ENCODE peak calls at places on chromosomes 4 and X, in five cellular contexts. Q, N, D, F and Y are unnamed samples.

GRCh38 chrX:109782994-109783711 is 50.1 kb upstream of the ACSL4 start:
- DNase-seq in Q (no peak), N (no peak), D (no peak), F (peak; percentile 20), Y (no peak)

GRCh38 chr4:161987611-161988010 is 176.2 kb downstream of the FSTL5 start:
- DNase-seq in Q (no peak), N (no peak), D (no peak), F (no peak), Y (no peak)

GRCh38 chrX:152640039-152640818 is 2.5 kb downstream of the GABRQ start:
- DNase-seq in Q (peak; percentile 40), N (no peak), D (no peak), F (no peak), Y (no peak)

GRCh38 chr4:107951551-107951950 is 20.2 kb downstream of the CYP2U1 start:
- DNase-seq in Q (peak; percentile 5), N (no peak), D (no peak), F (peak; percentile 78), Y (no peak)

GRCh38 chr4:87575408-87575807 is 32.9 kb upstream of the DSPP start:
- DNase-seq in Q (no peak), N (no peak), D (no peak), F (no peak), Y (no peak)

GRCh38 chr4:13907255-13907751 is 279.8 kb upstream of the BOD1L1 start:
- DNase-seq in Q (peak; percentile 91), N (no peak), D (no peak), F (peak; percentile 98), Y (no peak)

GRCh38 chr4:95155759-95156451 is 392.9 kb downstream of the UNC5C start:
- DNase-seq in Q (peak; percentile 54), N (no peak), D (no peak), F (peak; percentile 74), Y (no peak)

GRCh38 chr4:87069037-87069742 is 134.4 kb downstream of the AFF1 start:
- DNase-seq in Q (no peak), N (no peak), D (no peak), F (no peak), Y (no peak)

GRCh38 chrX:129823115-129823514 is 20.6 kb downstream of the ZDHHC9 start:
- DNase-seq in Q (peak; percentile 61), N (peak; percentile 14), D (peak; percentile 25), F (peak; percentile 66), Y (no peak)

GRCh38 chr4:150828159-150828558 is 186.9 kb downstream of the LRBA start:
- DNase-seq in Q (no peak), N (no peak), D (no peak), F (no peak), Y (no peak)

GRCh38 chr4:183758006-183758734 is 99.1 kb downstream of the TRAPPC11 start:
- DNase-seq in Q (peak; percentile 46), N (peak; percentile 77), D (no peak), F (peak; percentile 22), Y (no peak)
- TF ChIP-seq CTCF in Q (peak; percentile 63), N (peak; percentile 67), D (peak; percentile 41), F (peak; percentile 51), Y (peak; percentile 21)

DNA sequence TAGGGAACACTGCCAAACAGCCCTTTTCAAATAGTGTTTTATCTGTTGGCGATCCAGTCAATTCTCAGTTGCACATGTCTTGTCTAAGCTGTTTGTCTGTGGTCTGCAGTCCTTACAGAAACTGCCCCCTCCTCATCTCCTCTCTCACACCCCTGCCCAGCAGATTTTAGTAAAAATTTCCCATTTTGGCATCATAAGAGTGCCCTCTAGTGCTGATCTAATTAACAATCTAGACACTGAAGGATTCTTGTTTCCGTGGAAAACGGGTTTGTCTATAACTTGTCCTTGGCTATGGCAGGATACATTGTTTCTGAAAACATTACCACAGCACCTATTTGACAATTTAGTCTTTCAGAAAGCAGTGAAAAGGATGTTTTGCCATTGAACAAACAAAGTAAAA is 227.2 kb upstream of the MBNL3 start:
- DNase-seq in Q (peak; percentile 10), N (no peak), D (no peak), F (peak; percentile 4), Y (no peak)
- TF ChIP-seq CTCF in Q (peak; percentile 67), N (no peak), D (peak; percentile 56), F (peak; percentile 36), Y (peak; percentile 79)

DNA sequence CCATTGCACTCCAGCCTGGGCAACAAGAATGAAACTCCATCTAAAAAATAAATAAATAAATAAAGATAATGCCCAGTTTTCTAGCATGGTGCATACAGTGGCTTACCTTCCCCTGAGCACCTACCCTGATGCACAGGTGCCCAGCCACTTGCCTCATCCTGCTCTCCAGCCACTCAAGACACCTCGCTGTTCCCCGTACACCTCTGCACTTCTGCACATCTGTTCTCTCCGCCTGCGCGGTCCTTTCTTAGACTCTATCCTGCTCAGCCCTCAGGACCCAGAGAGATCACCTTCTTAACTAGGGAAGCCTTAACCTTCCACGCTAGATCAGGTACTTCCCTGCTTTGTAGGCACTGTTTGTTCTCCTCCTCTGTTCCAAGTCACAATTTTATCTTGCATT is 2.9 kb downstream of the EVC start:
- DNase-seq in Q (no peak), N (no peak), D (no peak), F (no peak), Y (no peak)
- TF ChIP-seq CTCF in Q (no peak), N (no peak), D (no peak), F (no peak), Y (no peak)

GRCh38 chrX:54427837-54428424 is 12.3 kb upstream of the TSR2 start:
- DNase-seq in Q (no peak), N (no peak), D (no peak), F (no peak), Y (no peak)

GRCh38 chrX:54422168-54422567 is 18.0 kb upstream of the TSR2 start:
- DNase-seq in Q (no peak), N (no peak), D (no peak), F (no peak), Y (no peak)

GRCh38 chrX:54419559-54420302 is 20.5 kb upstream of the TSR2 start:
- DNase-seq in Q (no peak), N (no peak), D (no peak), F (no peak), Y (no peak)

GRCh38 chrX:54423161-54423888 is 16.9 kb upstream of the TSR2 start:
- DNase-seq in Q (no peak), N (peak; percentile 44), D (no peak), F (peak; percentile 19), Y (no peak)
- TF ChIP-seq CTCF in Q (no peak), N (no peak), D (no peak), F (peak; percentile 35), Y (peak; percentile 24)